ENCODE peak calls at places on chromosomes 6 and 20, in nine cellular contexts. One of them, this sample, is unnamed.

GRCh38 chr6:14910692-14911547 is 334.9 kb upstream of the JARID2 start:
- DNase-seq in activated naive CD4-positive, alpha-beta T cell treated with anti-CD3 and anti-CD28 coated beads, Interleukin-2, amount 10 ng/mL, durations not matched to agents 7 days and 5 days: peak; percentile 42
- DNase-seq in NCI-H69: no peak
- DNase-seq in HuH-7.5: no peak
- DNase-seq in stimulated activated naive CD8-positive, alpha-beta T cell treated with anti-CD3 and anti-CD28 coated beads, Interleukin-15, amount 100 ng/mL, for 72 hours: peak; percentile 16
- DNase-seq in GM13976: peak; percentile 62
- DNase-seq in C1 segment of cervical spinal cord: peak; percentile 18
- DNase-seq in iris pigment epithelial cell: peak; percentile 26
- DNase-seq in stimulated activated CD4-positive, alpha-beta T cell treated with anti-CD3 and anti-CD28 coated beads, Interleukin-1b, Interleukin-23, amount 100 ng/mL, for 4 hours: no peak
- DNase-seq in this sample: no peak

GRCh38 chr6:33297406-33297955 is 1.3 kb downstream of the RGL2 start:
- DNase-seq in activated naive CD4-positive, alpha-beta T cell treated with anti-CD3 and anti-CD28 coated beads, Interleukin-2, amount 10 ng/mL, durations not matched to agents 7 days and 5 days: no peak
- DNase-seq in NCI-H69: no peak
- DNase-seq in HuH-7.5: peak; percentile 34
- DNase-seq in stimulated activated naive CD8-positive, alpha-beta T cell treated with anti-CD3 and anti-CD28 coated beads, Interleukin-15, amount 100 ng/mL, for 72 hours: no peak
- DNase-seq in GM13976: peak; percentile 68
- DNase-seq in C1 segment of cervical spinal cord: peak; percentile 65
- DNase-seq in iris pigment epithelial cell: no peak
- DNase-seq in stimulated activated CD4-positive, alpha-beta T cell treated with anti-CD3 and anti-CD28 coated beads, Interleukin-1b, Interleukin-23, amount 100 ng/mL, for 4 hours: no peak
- DNase-seq in this sample: no peak

GRCh38 chr6:122998403-122998965 is 2.4 kb downstream of the CLVS2 start:
- DNase-seq in activated naive CD4-positive, alpha-beta T cell treated with anti-CD3 and anti-CD28 coated beads, Interleukin-2, amount 10 ng/mL, durations not matched to agents 7 days and 5 days: no peak
- DNase-seq in NCI-H69: peak; percentile 16
- DNase-seq in HuH-7.5: no peak
- DNase-seq in stimulated activated naive CD8-positive, alpha-beta T cell treated with anti-CD3 and anti-CD28 coated beads, Interleukin-15, amount 100 ng/mL, for 72 hours: no peak
- DNase-seq in GM13976: no peak
- DNase-seq in C1 segment of cervical spinal cord: no peak
- DNase-seq in iris pigment epithelial cell: no peak
- DNase-seq in stimulated activated CD4-positive, alpha-beta T cell treated with anti-CD3 and anti-CD28 coated beads, Interleukin-1b, Interleukin-23, amount 100 ng/mL, for 4 hours: no peak
- DNase-seq in this sample: peak; percentile 13

GRCh38 chr6:31007694-31008093 is 2.6 kb upstream of the MUC22 start:
- DNase-seq in activated naive CD4-positive, alpha-beta T cell treated with anti-CD3 and anti-CD28 coated beads, Interleukin-2, amount 10 ng/mL, durations not matched to agents 7 days and 5 days: no peak
- DNase-seq in NCI-H69: no peak
- DNase-seq in HuH-7.5: no peak
- DNase-seq in stimulated activated naive CD8-positive, alpha-beta T cell treated with anti-CD3 and anti-CD28 coated beads, Interleukin-15, amount 100 ng/mL, for 72 hours: no peak
- DNase-seq in GM13976: no peak
- DNase-seq in C1 segment of cervical spinal cord: no peak
- DNase-seq in iris pigment epithelial cell: peak; percentile 96
- DNase-seq in stimulated activated CD4-positive, alpha-beta T cell treated with anti-CD3 and anti-CD28 coated beads, Interleukin-1b, Interleukin-23, amount 100 ng/mL, for 4 hours: no peak
- DNase-seq in this sample: no peak

GRCh38 chr6:116616757-116617093 is 446 bp downstream of the RSPH4A start:
- DNase-seq in activated naive CD4-positive, alpha-beta T cell treated with anti-CD3 and anti-CD28 coated beads, Interleukin-2, amount 10 ng/mL, durations not matched to agents 7 days and 5 days: peak; percentile 25
- DNase-seq in NCI-H69: peak; percentile 39
- DNase-seq in HuH-7.5: no peak
- DNase-seq in stimulated activated naive CD8-positive, alpha-beta T cell treated with anti-CD3 and anti-CD28 coated beads, Interleukin-15, amount 100 ng/mL, for 72 hours: peak; percentile 14
- DNase-seq in GM13976: peak; percentile 36
- DNase-seq in C1 segment of cervical spinal cord: no peak
- DNase-seq in iris pigment epithelial cell: no peak
- DNase-seq in stimulated activated CD4-positive, alpha-beta T cell treated with anti-CD3 and anti-CD28 coated beads, Interleukin-1b, Interleukin-23, amount 100 ng/mL, for 4 hours: no peak
- DNase-seq in this sample: no peak

GRCh38 chr6:10720229-10720959 is 2.5 kb upstream of the TMEM14C start:
- DNase-seq in activated naive CD4-positive, alpha-beta T cell treated with anti-CD3 and anti-CD28 coated beads, Interleukin-2, amount 10 ng/mL, durations not matched to agents 7 days and 5 days: peak; percentile 76
- DNase-seq in NCI-H69: peak; percentile 81
- DNase-seq in HuH-7.5: peak; percentile 9
- DNase-seq in stimulated activated naive CD8-positive, alpha-beta T cell treated with anti-CD3 and anti-CD28 coated beads, Interleukin-15, amount 100 ng/mL, for 72 hours: peak; percentile 63
- DNase-seq in GM13976: peak; percentile 46
- DNase-seq in C1 segment of cervical spinal cord: peak; percentile 16
- DNase-seq in iris pigment epithelial cell: peak; percentile 24
- DNase-seq in stimulated activated CD4-positive, alpha-beta T cell treated with anti-CD3 and anti-CD28 coated beads, Interleukin-1b, Interleukin-23, amount 100 ng/mL, for 4 hours: peak; percentile 34
- DNase-seq in this sample: peak; percentile 18

GRCh38 chr6:129183039-129183438 is 300.1 kb downstream of the LAMA2 start:
- DNase-seq in activated naive CD4-positive, alpha-beta T cell treated with anti-CD3 and anti-CD28 coated beads, Interleukin-2, amount 10 ng/mL, durations not matched to agents 7 days and 5 days: no peak
- DNase-seq in NCI-H69: no peak
- DNase-seq in HuH-7.5: no peak
- DNase-seq in stimulated activated naive CD8-positive, alpha-beta T cell treated with anti-CD3 and anti-CD28 coated beads, Interleukin-15, amount 100 ng/mL, for 72 hours: no peak
- DNase-seq in GM13976: no peak
- DNase-seq in C1 segment of cervical spinal cord: no peak
- DNase-seq in iris pigment epithelial cell: no peak
- DNase-seq in stimulated activated CD4-positive, alpha-beta T cell treated with anti-CD3 and anti-CD28 coated beads, Interleukin-1b, Interleukin-23, amount 100 ng/mL, for 4 hours: no peak
- DNase-seq in this sample: no peak

GRCh38 chr6:64012351-64013060 is 376.9 kb downstream of the PHF3 start:
- DNase-seq in activated naive CD4-positive, alpha-beta T cell treated with anti-CD3 and anti-CD28 coated beads, Interleukin-2, amount 10 ng/mL, durations not matched to agents 7 days and 5 days: no peak
- DNase-seq in NCI-H69: peak; percentile 86
- DNase-seq in HuH-7.5: peak; percentile 47
- DNase-seq in stimulated activated naive CD8-positive, alpha-beta T cell treated with anti-CD3 and anti-CD28 coated beads, Interleukin-15, amount 100 ng/mL, for 72 hours: no peak
- DNase-seq in GM13976: peak; percentile 36
- DNase-seq in C1 segment of cervical spinal cord: no peak
- DNase-seq in iris pigment epithelial cell: peak; percentile 44
- DNase-seq in stimulated activated CD4-positive, alpha-beta T cell treated with anti-CD3 and anti-CD28 coated beads, Interleukin-1b, Interleukin-23, amount 100 ng/mL, for 4 hours: no peak
- DNase-seq in this sample: no peak

GRCh38 chr6:149990672-149991402 is 27.1 kb downstream of the ULBP1 start:
- DNase-seq in activated naive CD4-positive, alpha-beta T cell treated with anti-CD3 and anti-CD28 coated beads, Interleukin-2, amount 10 ng/mL, durations not matched to agents 7 days and 5 days: peak; percentile 48
- DNase-seq in NCI-H69: peak; percentile 75
- DNase-seq in HuH-7.5: peak; percentile 51
- DNase-seq in stimulated activated naive CD8-positive, alpha-beta T cell treated with anti-CD3 and anti-CD28 coated beads, Interleukin-15, amount 100 ng/mL, for 72 hours: peak; percentile 44
- DNase-seq in GM13976: peak; percentile 68
- DNase-seq in C1 segment of cervical spinal cord: no peak
- DNase-seq in iris pigment epithelial cell: no peak
- DNase-seq in stimulated activated CD4-positive, alpha-beta T cell treated with anti-CD3 and anti-CD28 coated beads, Interleukin-1b, Interleukin-23, amount 100 ng/mL, for 4 hours: no peak
- DNase-seq in this sample: peak; percentile 25

GRCh38 chr20:8527998-8528397 is 395.9 kb downstream of the PLCB1 start:
- DNase-seq in activated naive CD4-positive, alpha-beta T cell treated with anti-CD3 and anti-CD28 coated beads, Interleukin-2, amount 10 ng/mL, durations not matched to agents 7 days and 5 days: no peak
- DNase-seq in NCI-H69: peak; percentile 35
- DNase-seq in HuH-7.5: no peak
- DNase-seq in stimulated activated naive CD8-positive, alpha-beta T cell treated with anti-CD3 and anti-CD28 coated beads, Interleukin-15, amount 100 ng/mL, for 72 hours: no peak
- DNase-seq in GM13976: no peak
- DNase-seq in C1 segment of cervical spinal cord: no peak
- DNase-seq in iris pigment epithelial cell: peak; percentile 90
- DNase-seq in stimulated activated CD4-positive, alpha-beta T cell treated with anti-CD3 and anti-CD28 coated beads, Interleukin-1b, Interleukin-23, amount 100 ng/mL, for 4 hours: no peak
- DNase-seq in this sample: no peak

GRCh38 chr6:14783594-14783993 is 462.3 kb upstream of the JARID2 start:
- DNase-seq in activated naive CD4-positive, alpha-beta T cell treated with anti-CD3 and anti-CD28 coated beads, Interleukin-2, amount 10 ng/mL, durations not matched to agents 7 days and 5 days: no peak
- DNase-seq in NCI-H69: no peak
- DNase-seq in HuH-7.5: no peak
- DNase-seq in stimulated activated naive CD8-positive, alpha-beta T cell treated with anti-CD3 and anti-CD28 coated beads, Interleukin-15, amount 100 ng/mL, for 72 hours: no peak
- DNase-seq in GM13976: no peak
- DNase-seq in C1 segment of cervical spinal cord: no peak
- DNase-seq in iris pigment epithelial cell: no peak
- DNase-seq in stimulated activated CD4-positive, alpha-beta T cell treated with anti-CD3 and anti-CD28 coated beads, Interleukin-1b, Interleukin-23, amount 100 ng/mL, for 4 hours: no peak
- DNase-seq in this sample: no peak

GRCh38 chr6:148364056-148364844 is 21.6 kb downstream of the SASH1 start:
- DNase-seq in activated naive CD4-positive, alpha-beta T cell treated with anti-CD3 and anti-CD28 coated beads, Interleukin-2, amount 10 ng/mL, durations not matched to agents 7 days and 5 days: no peak
- DNase-seq in NCI-H69: no peak
- DNase-seq in HuH-7.5: no peak
- DNase-seq in stimulated activated naive CD8-positive, alpha-beta T cell treated with anti-CD3 and anti-CD28 coated beads, Interleukin-15, amount 100 ng/mL, for 72 hours: no peak
- DNase-seq in GM13976: no peak
- DNase-seq in C1 segment of cervical spinal cord: no peak
- DNase-seq in iris pigment epithelial cell: peak; percentile 88
- DNase-seq in stimulated activated CD4-positive, alpha-beta T cell treated with anti-CD3 and anti-CD28 coated beads, Interleukin-1b, Interleukin-23, amount 100 ng/mL, for 4 hours: no peak
- DNase-seq in this sample: no peak

GRCh38 chr6:87183687-87184086 is 28.3 kb downstream of the ZNF292 start:
- DNase-seq in activated naive CD4-positive, alpha-beta T cell treated with anti-CD3 and anti-CD28 coated beads, Interleukin-2, amount 10 ng/mL, durations not matched to agents 7 days and 5 days: no peak
- DNase-seq in NCI-H69: no peak
- DNase-seq in HuH-7.5: no peak
- DNase-seq in stimulated activated naive CD8-positive, alpha-beta T cell treated with anti-CD3 and anti-CD28 coated beads, Interleukin-15, amount 100 ng/mL, for 72 hours: no peak
- DNase-seq in GM13976: no peak
- DNase-seq in C1 segment of cervical spinal cord: no peak
- DNase-seq in iris pigment epithelial cell: peak; percentile 87
- DNase-seq in stimulated activated CD4-positive, alpha-beta T cell treated with anti-CD3 and anti-CD28 coated beads, Interleukin-1b, Interleukin-23, amount 100 ng/mL, for 4 hours: no peak
- DNase-seq in this sample: no peak

GRCh38 chr20:1185316-1185741 is 548 bp upstream of the TMEM74B start:
- DNase-seq in activated naive CD4-positive, alpha-beta T cell treated with anti-CD3 and anti-CD28 coated beads, Interleukin-2, amount 10 ng/mL, durations not matched to agents 7 days and 5 days: no peak
- DNase-seq in NCI-H69: peak; percentile 53
- DNase-seq in HuH-7.5: peak; percentile 42
- DNase-seq in stimulated activated naive CD8-positive, alpha-beta T cell treated with anti-CD3 and anti-CD28 coated beads, Interleukin-15, amount 100 ng/mL, for 72 hours: no peak
- DNase-seq in GM13976: peak; percentile 62
- DNase-seq in C1 segment of cervical spinal cord: no peak
- DNase-seq in iris pigment epithelial cell: no peak
- DNase-seq in stimulated activated CD4-positive, alpha-beta T cell treated with anti-CD3 and anti-CD28 coated beads, Interleukin-1b, Interleukin-23, amount 100 ng/mL, for 4 hours: no peak
- DNase-seq in this sample: no peak

GRCh38 chr6:44670146-44670545 is 282.6 kb downstream of the CDC5L start:
- DNase-seq in activated naive CD4-positive, alpha-beta T cell treated with anti-CD3 and anti-CD28 coated beads, Interleukin-2, amount 10 ng/mL, durations not matched to agents 7 days and 5 days: no peak
- DNase-seq in NCI-H69: no peak
- DNase-seq in HuH-7.5: no peak
- DNase-seq in stimulated activated naive CD8-positive, alpha-beta T cell treated with anti-CD3 and anti-CD28 coated beads, Interleukin-15, amount 100 ng/mL, for 72 hours: no peak
- DNase-seq in GM13976: no peak
- DNase-seq in C1 segment of cervical spinal cord: no peak
- DNase-seq in iris pigment epithelial cell: no peak
- DNase-seq in stimulated activated CD4-positive, alpha-beta T cell treated with anti-CD3 and anti-CD28 coated beads, Interleukin-1b, Interleukin-23, amount 100 ng/mL, for 4 hours: no peak
- DNase-seq in this sample: no peak

GRCh38 chr6:109854541-109855308 is 123.4 kb upstream of the GPR6 start:
- DNase-seq in activated naive CD4-positive, alpha-beta T cell treated with anti-CD3 and anti-CD28 coated beads, Interleukin-2, amount 10 ng/mL, durations not matched to agents 7 days and 5 days: no peak
- DNase-seq in NCI-H69: no peak
- DNase-seq in HuH-7.5: no peak
- DNase-seq in stimulated activated naive CD8-positive, alpha-beta T cell treated with anti-CD3 and anti-CD28 coated beads, Interleukin-15, amount 100 ng/mL, for 72 hours: no peak
- DNase-seq in GM13976: no peak
- DNase-seq in C1 segment of cervical spinal cord: no peak
- DNase-seq in iris pigment epithelial cell: no peak
- DNase-seq in stimulated activated CD4-positive, alpha-beta T cell treated with anti-CD3 and anti-CD28 coated beads, Interleukin-1b, Interleukin-23, amount 100 ng/mL, for 4 hours: no peak
- DNase-seq in this sample: no peak

GRCh38 chr6:19879663-19880062 is 42.5 kb downstream of the ID4 start:
- DNase-seq in activated naive CD4-positive, alpha-beta T cell treated with anti-CD3 and anti-CD28 coated beads, Interleukin-2, amount 10 ng/mL, durations not matched to agents 7 days and 5 days: no peak
- DNase-seq in NCI-H69: peak; percentile 96
- DNase-seq in HuH-7.5: no peak
- DNase-seq in stimulated activated naive CD8-positive, alpha-beta T cell treated with anti-CD3 and anti-CD28 coated beads, Interleukin-15, amount 100 ng/mL, for 72 hours: no peak
- DNase-seq in GM13976: no peak
- DNase-seq in C1 segment of cervical spinal cord: no peak
- DNase-seq in iris pigment epithelial cell: peak; percentile 22
- DNase-seq in stimulated activated CD4-positive, alpha-beta T cell treated with anti-CD3 and anti-CD28 coated beads, Interleukin-1b, Interleukin-23, amount 100 ng/mL, for 4 hours: no peak
- DNase-seq in this sample: peak; percentile 99

GRCh38 chr20:51569815-51570741 is 27.6 kb upstream of the NFATC2 start:
- DNase-seq in activated naive CD4-positive, alpha-beta T cell treated with anti-CD3 and anti-CD28 coated beads, Interleukin-2, amount 10 ng/mL, durations not matched to agents 7 days and 5 days: no peak
- DNase-seq in NCI-H69: no peak
- DNase-seq in HuH-7.5: no peak
- DNase-seq in stimulated activated naive CD8-positive, alpha-beta T cell treated with anti-CD3 and anti-CD28 coated beads, Interleukin-15, amount 100 ng/mL, for 72 hours: no peak
- DNase-seq in GM13976: no peak
- DNase-seq in C1 segment of cervical spinal cord: no peak
- DNase-seq in iris pigment epithelial cell: peak; percentile 63
- DNase-seq in stimulated activated CD4-positive, alpha-beta T cell treated with anti-CD3 and anti-CD28 coated beads, Interleukin-1b, Interleukin-23, amount 100 ng/mL, for 4 hours: no peak
- DNase-seq in this sample: no peak

GRCh38 chr6:45577836-45578504 is 200.2 kb upstream of the SUPT3H start:
- DNase-seq in activated naive CD4-positive, alpha-beta T cell treated with anti-CD3 and anti-CD28 coated beads, Interleukin-2, amount 10 ng/mL, durations not matched to agents 7 days and 5 days: no peak
- DNase-seq in NCI-H69: no peak
- DNase-seq in HuH-7.5: no peak
- DNase-seq in stimulated activated naive CD8-positive, alpha-beta T cell treated with anti-CD3 and anti-CD28 coated beads, Interleukin-15, amount 100 ng/mL, for 72 hours: no peak
- DNase-seq in GM13976: no peak
- DNase-seq in C1 segment of cervical spinal cord: no peak
- DNase-seq in iris pigment epithelial cell: peak; percentile 31
- DNase-seq in stimulated activated CD4-positive, alpha-beta T cell treated with anti-CD3 and anti-CD28 coated beads, Interleukin-1b, Interleukin-23, amount 100 ng/mL, for 4 hours: no peak
- DNase-seq in this sample: no peak

GRCh38 chr6:169173532-169174268 is 79.9 kb downstream of the THBS2 start:
- DNase-seq in activated naive CD4-positive, alpha-beta T cell treated with anti-CD3 and anti-CD28 coated beads, Interleukin-2, amount 10 ng/mL, durations not matched to agents 7 days and 5 days: no peak
- DNase-seq in NCI-H69: no peak
- DNase-seq in HuH-7.5: no peak
- DNase-seq in stimulated activated naive CD8-positive, alpha-beta T cell treated with anti-CD3 and anti-CD28 coated beads, Interleukin-15, amount 100 ng/mL, for 72 hours: no peak
- DNase-seq in GM13976: no peak
- DNase-seq in C1 segment of cervical spinal cord: no peak
- DNase-seq in iris pigment epithelial cell: peak; percentile 30
- DNase-seq in stimulated activated CD4-positive, alpha-beta T cell treated with anti-CD3 and anti-CD28 coated beads, Interleukin-1b, Interleukin-23, amount 100 ng/mL, for 4 hours: no peak
- DNase-seq in this sample: no peak

GRCh38 chr6:4939241-4939640 is 64.6 kb downstream of the RPP40 start:
- DNase-seq in activated naive CD4-positive, alpha-beta T cell treated with anti-CD3 and anti-CD28 coated beads, Interleukin-2, amount 10 ng/mL, durations not matched to agents 7 days and 5 days: no peak
- DNase-seq in NCI-H69: no peak
- DNase-seq in HuH-7.5: no peak
- DNase-seq in stimulated activated naive CD8-positive, alpha-beta T cell treated with anti-CD3 and anti-CD28 coated beads, Interleukin-15, amount 100 ng/mL, for 72 hours: no peak
- DNase-seq in GM13976: no peak
- DNase-seq in C1 segment of cervical spinal cord: no peak
- DNase-seq in iris pigment epithelial cell: no peak
- DNase-seq in stimulated activated CD4-positive, alpha-beta T cell treated with anti-CD3 and anti-CD28 coated beads, Interleukin-1b, Interleukin-23, amount 100 ng/mL, for 4 hours: no peak
- DNase-seq in this sample: no peak

GRCh38 chr6:142838821-142839685 is 105.9 kb downstream of the HIVEP2 start:
- DNase-seq in activated naive CD4-positive, alpha-beta T cell treated with anti-CD3 and anti-CD28 coated beads, Interleukin-2, amount 10 ng/mL, durations not matched to agents 7 days and 5 days: no peak
- DNase-seq in NCI-H69: no peak
- DNase-seq in HuH-7.5: no peak
- DNase-seq in stimulated activated naive CD8-positive, alpha-beta T cell treated with anti-CD3 and anti-CD28 coated beads, Interleukin-15, amount 100 ng/mL, for 72 hours: no peak
- DNase-seq in GM13976: no peak
- DNase-seq in C1 segment of cervical spinal cord: no peak
- DNase-seq in iris pigment epithelial cell: peak; percentile 78
- DNase-seq in stimulated activated CD4-positive, alpha-beta T cell treated with anti-CD3 and anti-CD28 coated beads, Interleukin-1b, Interleukin-23, amount 100 ng/mL, for 4 hours: no peak
- DNase-seq in this sample: no peak

GRCh38 chr6:75169689-75170088 is 36.2 kb downstream of the COL12A1 start:
- DNase-seq in activated naive CD4-positive, alpha-beta T cell treated with anti-CD3 and anti-CD28 coated beads, Interleukin-2, amount 10 ng/mL, durations not matched to agents 7 days and 5 days: no peak
- DNase-seq in NCI-H69: no peak
- DNase-seq in HuH-7.5: no peak
- DNase-seq in stimulated activated naive CD8-positive, alpha-beta T cell treated with anti-CD3 and anti-CD28 coated beads, Interleukin-15, amount 100 ng/mL, for 72 hours: no peak
- DNase-seq in GM13976: no peak
- DNase-seq in C1 segment of cervical spinal cord: no peak
- DNase-seq in iris pigment epithelial cell: no peak
- DNase-seq in stimulated activated CD4-positive, alpha-beta T cell treated with anti-CD3 and anti-CD28 coated beads, Interleukin-1b, Interleukin-23, amount 100 ng/mL, for 4 hours: no peak
- DNase-seq in this sample: no peak

GRCh38 chr6:148888853-148889252 is 142.0 kb downstream of the UST start:
- DNase-seq in activated naive CD4-positive, alpha-beta T cell treated with anti-CD3 and anti-CD28 coated beads, Interleukin-2, amount 10 ng/mL, durations not matched to agents 7 days and 5 days: no peak
- DNase-seq in NCI-H69: no peak
- DNase-seq in HuH-7.5: no peak
- DNase-seq in stimulated activated naive CD8-positive, alpha-beta T cell treated with anti-CD3 and anti-CD28 coated beads, Interleukin-15, amount 100 ng/mL, for 72 hours: no peak
- DNase-seq in GM13976: no peak
- DNase-seq in C1 segment of cervical spinal cord: no peak
- DNase-seq in iris pigment epithelial cell: peak; percentile 31
- DNase-seq in stimulated activated CD4-positive, alpha-beta T cell treated with anti-CD3 and anti-CD28 coated beads, Interleukin-1b, Interleukin-23, amount 100 ng/mL, for 4 hours: no peak
- DNase-seq in this sample: no peak

GRCh38 chr6:104940881-104941693 is 15.8 kb upstream of the LIN28B start:
- DNase-seq in activated naive CD4-positive, alpha-beta T cell treated with anti-CD3 and anti-CD28 coated beads, Interleukin-2, amount 10 ng/mL, durations not matched to agents 7 days and 5 days: peak; percentile 38
- DNase-seq in NCI-H69: no peak
- DNase-seq in HuH-7.5: no peak
- DNase-seq in stimulated activated naive CD8-positive, alpha-beta T cell treated with anti-CD3 and anti-CD28 coated beads, Interleukin-15, amount 100 ng/mL, for 72 hours: peak; percentile 50
- DNase-seq in GM13976: peak; percentile 75
- DNase-seq in C1 segment of cervical spinal cord: peak; percentile 5
- DNase-seq in iris pigment epithelial cell: peak; percentile 50
- DNase-seq in stimulated activated CD4-positive, alpha-beta T cell treated with anti-CD3 and anti-CD28 coated beads, Interleukin-1b, Interleukin-23, amount 100 ng/mL, for 4 hours: peak; percentile 3
- DNase-seq in this sample: no peak

GRCh38 chr6:44294832-44295791 is 18.0 kb downstream of the AARS2 start:
- DNase-seq in activated naive CD4-positive, alpha-beta T cell treated with anti-CD3 and anti-CD28 coated beads, Interleukin-2, amount 10 ng/mL, durations not matched to agents 7 days and 5 days: no peak
- DNase-seq in NCI-H69: peak; percentile 59
- DNase-seq in HuH-7.5: no peak
- DNase-seq in stimulated activated naive CD8-positive, alpha-beta T cell treated with anti-CD3 and anti-CD28 coated beads, Interleukin-15, amount 100 ng/mL, for 72 hours: no peak
- DNase-seq in GM13976: no peak
- DNase-seq in C1 segment of cervical spinal cord: no peak
- DNase-seq in iris pigment epithelial cell: no peak
- DNase-seq in stimulated activated CD4-positive, alpha-beta T cell treated with anti-CD3 and anti-CD28 coated beads, Interleukin-1b, Interleukin-23, amount 100 ng/mL, for 4 hours: no peak
- DNase-seq in this sample: no peak

GRCh38 chr6:33826537-33826936 is 22.7 kb upstream of the MLN start:
- DNase-seq in activated naive CD4-positive, alpha-beta T cell treated with anti-CD3 and anti-CD28 coated beads, Interleukin-2, amount 10 ng/mL, durations not matched to agents 7 days and 5 days: no peak
- DNase-seq in NCI-H69: peak; percentile 78
- DNase-seq in HuH-7.5: no peak
- DNase-seq in stimulated activated naive CD8-positive, alpha-beta T cell treated with anti-CD3 and anti-CD28 coated beads, Interleukin-15, amount 100 ng/mL, for 72 hours: no peak
- DNase-seq in GM13976: no peak
- DNase-seq in C1 segment of cervical spinal cord: no peak
- DNase-seq in iris pigment epithelial cell: no peak
- DNase-seq in stimulated activated CD4-positive, alpha-beta T cell treated with anti-CD3 and anti-CD28 coated beads, Interleukin-1b, Interleukin-23, amount 100 ng/mL, for 4 hours: no peak
- DNase-seq in this sample: peak; percentile 20

GRCh38 chr6:45658958-45659357 is 281.2 kb upstream of the SUPT3H start:
- DNase-seq in activated naive CD4-positive, alpha-beta T cell treated with anti-CD3 and anti-CD28 coated beads, Interleukin-2, amount 10 ng/mL, durations not matched to agents 7 days and 5 days: peak; percentile 23
- DNase-seq in NCI-H69: no peak
- DNase-seq in HuH-7.5: no peak
- DNase-seq in stimulated activated naive CD8-positive, alpha-beta T cell treated with anti-CD3 and anti-CD28 coated beads, Interleukin-15, amount 100 ng/mL, for 72 hours: no peak
- DNase-seq in GM13976: no peak
- DNase-seq in C1 segment of cervical spinal cord: no peak
- DNase-seq in iris pigment epithelial cell: no peak
- DNase-seq in stimulated activated CD4-positive, alpha-beta T cell treated with anti-CD3 and anti-CD28 coated beads, Interleukin-1b, Interleukin-23, amount 100 ng/mL, for 4 hours: no peak
- DNase-seq in this sample: no peak

GRCh38 chr6:39225946-39226437 is 3.3 kb downstream of the KCNK5 start:
- DNase-seq in activated naive CD4-positive, alpha-beta T cell treated with anti-CD3 and anti-CD28 coated beads, Interleukin-2, amount 10 ng/mL, durations not matched to agents 7 days and 5 days: peak; percentile 73
- DNase-seq in NCI-H69: no peak
- DNase-seq in HuH-7.5: no peak
- DNase-seq in stimulated activated naive CD8-positive, alpha-beta T cell treated with anti-CD3 and anti-CD28 coated beads, Interleukin-15, amount 100 ng/mL, for 72 hours: peak; percentile 50
- DNase-seq in GM13976: no peak
- DNase-seq in C1 segment of cervical spinal cord: no peak
- DNase-seq in iris pigment epithelial cell: no peak
- DNase-seq in stimulated activated CD4-positive, alpha-beta T cell treated with anti-CD3 and anti-CD28 coated beads, Interleukin-1b, Interleukin-23, amount 100 ng/mL, for 4 hours: peak; percentile 21
- DNase-seq in this sample: no peak

GRCh38 chr6:154228521-154228905 is 128.1 kb downstream of the IPCEF1 start:
- DNase-seq in activated naive CD4-positive, alpha-beta T cell treated with anti-CD3 and anti-CD28 coated beads, Interleukin-2, amount 10 ng/mL, durations not matched to agents 7 days and 5 days: no peak
- DNase-seq in NCI-H69: no peak
- DNase-seq in HuH-7.5: no peak
- DNase-seq in stimulated activated naive CD8-positive, alpha-beta T cell treated with anti-CD3 and anti-CD28 coated beads, Interleukin-15, amount 100 ng/mL, for 72 hours: no peak
- DNase-seq in GM13976: no peak
- DNase-seq in C1 segment of cervical spinal cord: no peak
- DNase-seq in iris pigment epithelial cell: no peak
- DNase-seq in stimulated activated CD4-positive, alpha-beta T cell treated with anti-CD3 and anti-CD28 coated beads, Interleukin-1b, Interleukin-23, amount 100 ng/mL, for 4 hours: no peak
- DNase-seq in this sample: no peak

GRCh38 chr6:15325540-15325955 is 79.7 kb downstream of the JARID2 start:
- DNase-seq in activated naive CD4-positive, alpha-beta T cell treated with anti-CD3 and anti-CD28 coated beads, Interleukin-2, amount 10 ng/mL, durations not matched to agents 7 days and 5 days: no peak
- DNase-seq in NCI-H69: no peak
- DNase-seq in HuH-7.5: no peak
- DNase-seq in stimulated activated naive CD8-positive, alpha-beta T cell treated with anti-CD3 and anti-CD28 coated beads, Interleukin-15, amount 100 ng/mL, for 72 hours: no peak
- DNase-seq in GM13976: no peak
- DNase-seq in C1 segment of cervical spinal cord: no peak
- DNase-seq in iris pigment epithelial cell: no peak
- DNase-seq in stimulated activated CD4-positive, alpha-beta T cell treated with anti-CD3 and anti-CD28 coated beads, Interleukin-1b, Interleukin-23, amount 100 ng/mL, for 4 hours: no peak
- DNase-seq in this sample: no peak

This sample was measured in DMS79 treated with DMSO at 0.1 percent for 48 hours.